ENCODE peak calls at places on chromosomes 6 and 20, in ten cellular contexts. One of them, this sample, is unnamed.

GRCh38 chr20:16544949-16545348 is 28.3 kb downstream of the KIF16B start:
- DNase-seq in RWPE1: no peak
- DNase-seq in B cell: no peak
- DNase-seq in transverse colon: no peak
- DNase-seq in foreskin keratinocyte: no peak
- DNase-seq in Peyer's patch: no peak
- DNase-seq in GM06990: no peak
- DNase-seq in omental fat pad: no peak
- DNase-seq in glutamatergic neuron: no peak
- DNase-seq in GM12865: no peak
- DNase-seq in this sample: no peak

GRCh38 chr6:104601756-104602155 is 258.0 kb downstream of the HACE1 start:
- DNase-seq in glutamatergic neuron: no peak
- DNase-seq in omental fat pad: no peak
- DNase-seq in foreskin keratinocyte: no peak
- DNase-seq in GM12865: no peak
- DNase-seq in GM06990: no peak
- DNase-seq in B cell: no peak
- DNase-seq in transverse colon: no peak
- DNase-seq in RWPE1: no peak
- DNase-seq in Peyer's patch: no peak
- DNase-seq in this sample: no peak

GRCh38 chr20:25353754-25354705 is 36.6 kb downstream of the ABHD12 start:
- DNase-seq in transverse colon: no peak
- DNase-seq in GM12865: no peak
- DNase-seq in GM06990: no peak
- DNase-seq in Peyer's patch: no peak
- DNase-seq in omental fat pad: no peak
- DNase-seq in foreskin keratinocyte: peak; percentile 32
- DNase-seq in RWPE1: no peak
- DNase-seq in glutamatergic neuron: no peak
- DNase-seq in B cell: no peak
- DNase-seq in this sample: no peak

GRCh38 chr6:22399693-22400092 is 102.9 kb upstream of the PRL start:
- DNase-seq in B cell: no peak
- DNase-seq in transverse colon: no peak
- DNase-seq in Peyer's patch: no peak
- DNase-seq in GM06990: no peak
- DNase-seq in foreskin keratinocyte: no peak
- DNase-seq in RWPE1: peak; percentile 17
- DNase-seq in glutamatergic neuron: no peak
- DNase-seq in GM12865: no peak
- DNase-seq in omental fat pad: no peak
- DNase-seq in this sample: peak; percentile 69

GRCh38 chr20:46939031-46939430 is 44.4 kb downstream of the EYA2 start:
- DNase-seq in transverse colon: no peak
- DNase-seq in GM12865: peak; percentile 15
- DNase-seq in glutamatergic neuron: no peak
- DNase-seq in RWPE1: peak; percentile 74
- DNase-seq in GM06990: no peak
- DNase-seq in Peyer's patch: no peak
- DNase-seq in omental fat pad: no peak
- DNase-seq in foreskin keratinocyte: no peak
- DNase-seq in B cell: no peak
- DNase-seq in this sample: peak; percentile 13

GRCh38 chr20:62702008-62702290 is 6.7 kb upstream of the NTSR1 start:
- DNase-seq in omental fat pad: no peak
- DNase-seq in B cell: no peak
- DNase-seq in glutamatergic neuron: peak; percentile 37
- DNase-seq in transverse colon: no peak
- DNase-seq in foreskin keratinocyte: no peak
- DNase-seq in GM06990: no peak
- DNase-seq in Peyer's patch: no peak
- DNase-seq in GM12865: no peak
- DNase-seq in RWPE1: no peak
- DNase-seq in this sample: no peak

GRCh38 chr6:6975395-6976111 is 132.2 kb upstream of the RREB1 start:
- DNase-seq in GM12865: no peak
- DNase-seq in transverse colon: no peak
- DNase-seq in glutamatergic neuron: no peak
- DNase-seq in GM06990: no peak
- DNase-seq in Peyer's patch: no peak
- DNase-seq in B cell: no peak
- DNase-seq in RWPE1: no peak
- DNase-seq in omental fat pad: no peak
- DNase-seq in foreskin keratinocyte: no peak
- DNase-seq in this sample: no peak

GRCh38 chr20:61437280-61438206 is 185.5 kb downstream of the CDH4 start:
- DNase-seq in RWPE1: peak; percentile 29
- DNase-seq in omental fat pad: no peak
- DNase-seq in GM06990: no peak
- DNase-seq in glutamatergic neuron: no peak
- DNase-seq in Peyer's patch: no peak
- DNase-seq in transverse colon: no peak
- DNase-seq in GM12865: no peak
- DNase-seq in foreskin keratinocyte: no peak
- DNase-seq in B cell: no peak
- DNase-seq in this sample: peak; percentile 89

GRCh38 chr6:1296079-1296478 is 15.8 kb upstream of the FOXQ1 start:
- DNase-seq in RWPE1: no peak
- DNase-seq in glutamatergic neuron: no peak
- DNase-seq in omental fat pad: no peak
- DNase-seq in transverse colon: no peak
- DNase-seq in GM06990: no peak
- DNase-seq in B cell: no peak
- DNase-seq in foreskin keratinocyte: no peak
- DNase-seq in Peyer's patch: no peak
- DNase-seq in GM12865: no peak
- DNase-seq in this sample: no peak

DNA sequence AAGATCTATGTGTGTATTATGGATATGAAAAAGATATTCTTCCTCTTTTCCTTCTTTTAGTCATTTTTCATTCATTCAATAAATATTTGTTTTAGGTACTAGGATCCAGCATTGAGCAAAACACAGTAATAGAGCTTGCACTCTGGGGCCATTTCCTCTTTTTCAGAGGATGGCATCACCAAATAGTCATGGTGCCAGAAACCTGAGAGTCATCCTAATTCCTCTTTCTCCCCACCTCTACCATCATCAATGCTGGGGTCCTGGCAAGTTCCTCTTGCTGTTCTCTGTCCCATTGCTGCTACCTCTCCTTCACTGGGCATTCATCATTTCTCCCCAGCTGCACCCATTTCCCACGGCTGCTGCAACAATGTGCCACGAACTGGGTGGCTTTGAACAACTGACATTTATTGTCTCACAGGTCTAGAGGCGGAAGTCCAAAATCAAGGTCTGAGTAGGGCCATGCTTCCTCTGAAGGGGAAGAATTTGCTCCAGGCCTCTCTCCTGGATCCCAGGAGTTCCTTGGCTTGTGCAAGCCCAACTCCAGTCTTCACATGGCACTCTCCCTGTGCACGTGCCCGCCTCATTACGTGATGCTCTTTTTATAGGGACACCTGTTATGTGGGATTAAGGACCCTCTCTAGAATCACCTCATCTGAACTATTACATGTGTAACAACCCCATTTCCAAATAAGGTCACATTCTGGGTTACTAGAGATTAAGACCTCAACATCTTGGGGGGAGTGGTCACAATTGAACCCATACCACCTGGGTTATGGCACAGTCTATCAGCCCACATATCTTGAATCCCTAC is 9.5 kb upstream of the IGF2R start:
- DNase-seq in glutamatergic neuron: no peak
- DNase-seq in transverse colon: no peak
- DNase-seq in GM12865: peak; percentile 29
- DNase-seq in GM06990: no peak
- DNase-seq in Peyer's patch: no peak
- DNase-seq in B cell: no peak
- DNase-seq in foreskin keratinocyte: no peak
- DNase-seq in omental fat pad: no peak
- DNase-seq in RWPE1: no peak
- DNase-seq in this sample: no peak
- TF ChIP-seq CTCF in glutamatergic neuron: no peak
- TF ChIP-seq CTCF in transverse colon: no peak
- TF ChIP-seq CTCF in GM12865: no peak
- TF ChIP-seq CTCF in GM06990: no peak
- TF ChIP-seq CTCF in Peyer's patch: no peak
- TF ChIP-seq CTCF in B cell: no peak
- TF ChIP-seq CTCF in foreskin keratinocyte: no peak
- TF ChIP-seq CTCF in omental fat pad: no peak
- TF ChIP-seq CTCF in RWPE1: no peak
- TF ChIP-seq CTCF in this sample: no peak

GRCh38 chr6:67165606-67166005 is 1458.6 kb upstream of the EYS start:
- DNase-seq in GM12865: no peak
- DNase-seq in foreskin keratinocyte: no peak
- DNase-seq in B cell: no peak
- DNase-seq in Peyer's patch: no peak
- DNase-seq in transverse colon: no peak
- DNase-seq in omental fat pad: no peak
- DNase-seq in RWPE1: no peak
- DNase-seq in GM06990: no peak
- DNase-seq in glutamatergic neuron: no peak
- DNase-seq in this sample: no peak
- TF ChIP-seq CTCF in GM12865: no peak
- TF ChIP-seq CTCF in foreskin keratinocyte: no peak
- TF ChIP-seq CTCF in B cell: no peak
- TF ChIP-seq CTCF in Peyer's patch: no peak
- TF ChIP-seq CTCF in transverse colon: no peak
- TF ChIP-seq CTCF in omental fat pad: no peak
- TF ChIP-seq CTCF in RWPE1: no peak
- TF ChIP-seq CTCF in GM06990: no peak
- TF ChIP-seq CTCF in glutamatergic neuron: no peak
- TF ChIP-seq CTCF in this sample: no peak

GRCh38 chr20:37584238-37584807 is 56.6 kb upstream of the BLCAP start:
- DNase-seq in GM06990: no peak
- DNase-seq in transverse colon: no peak
- DNase-seq in foreskin keratinocyte: no peak
- DNase-seq in glutamatergic neuron: no peak
- DNase-seq in GM12865: no peak
- DNase-seq in omental fat pad: no peak
- DNase-seq in B cell: no peak
- DNase-seq in Peyer's patch: no peak
- DNase-seq in RWPE1: no peak
- DNase-seq in this sample: no peak
- TF ChIP-seq CTCF in GM06990: no peak
- TF ChIP-seq CTCF in transverse colon: no peak
- TF ChIP-seq CTCF in foreskin keratinocyte: no peak
- TF ChIP-seq CTCF in glutamatergic neuron: no peak
- TF ChIP-seq CTCF in GM12865: no peak
- TF ChIP-seq CTCF in omental fat pad: no peak
- TF ChIP-seq CTCF in B cell: no peak
- TF ChIP-seq CTCF in Peyer's patch: no peak
- TF ChIP-seq CTCF in RWPE1: no peak
- TF ChIP-seq CTCF in this sample: no peak

GRCh38 chr6:12395898-12396297 is 105.7 kb downstream of the EDN1 start:
- DNase-seq in Peyer's patch: no peak
- DNase-seq in B cell: no peak
- DNase-seq in foreskin keratinocyte: no peak
- DNase-seq in GM12865: no peak
- DNase-seq in glutamatergic neuron: no peak
- DNase-seq in transverse colon: no peak
- DNase-seq in RWPE1: no peak
- DNase-seq in omental fat pad: no peak
- DNase-seq in GM06990: no peak
- DNase-seq in this sample: no peak
- TF ChIP-seq CTCF in Peyer's patch: peak; percentile 0
- TF ChIP-seq CTCF in B cell: no peak
- TF ChIP-seq CTCF in foreskin keratinocyte: peak; percentile 62
- TF ChIP-seq CTCF in GM12865: no peak
- TF ChIP-seq CTCF in glutamatergic neuron: no peak
- TF ChIP-seq CTCF in transverse colon: no peak
- TF ChIP-seq CTCF in RWPE1: no peak
- TF ChIP-seq CTCF in omental fat pad: no peak
- TF ChIP-seq CTCF in GM06990: no peak
- TF ChIP-seq CTCF in this sample: no peak

GRCh38 chr6:73802366-73802765 is 106.4 kb downstream of the CD109 start:
- DNase-seq in RWPE1: no peak
- DNase-seq in omental fat pad: no peak
- DNase-seq in glutamatergic neuron: no peak
- DNase-seq in transverse colon: no peak
- DNase-seq in GM12865: no peak
- DNase-seq in Peyer's patch: no peak
- DNase-seq in GM06990: no peak
- DNase-seq in B cell: no peak
- DNase-seq in foreskin keratinocyte: no peak
- DNase-seq in this sample: no peak

GRCh38 chr6:73800997-73801396 is 105.0 kb downstream of the CD109 start:
- DNase-seq in glutamatergic neuron: no peak
- DNase-seq in GM06990: no peak
- DNase-seq in GM12865: no peak
- DNase-seq in RWPE1: no peak
- DNase-seq in B cell: no peak
- DNase-seq in Peyer's patch: no peak
- DNase-seq in transverse colon: no peak
- DNase-seq in omental fat pad: no peak
- DNase-seq in foreskin keratinocyte: no peak
- DNase-seq in this sample: no peak

GRCh38 chr6:73801652-73802268 is 105.8 kb downstream of the CD109 start:
- DNase-seq in glutamatergic neuron: no peak
- DNase-seq in GM12865: no peak
- DNase-seq in Peyer's patch: no peak
- DNase-seq in GM06990: no peak
- DNase-seq in B cell: no peak
- DNase-seq in foreskin keratinocyte: no peak
- DNase-seq in transverse colon: no peak
- DNase-seq in omental fat pad: no peak
- DNase-seq in RWPE1: no peak
- DNase-seq in this sample: no peak

GRCh38 chr6:73798592-73798991 is 102.6 kb downstream of the CD109 start:
- DNase-seq in Peyer's patch: no peak
- DNase-seq in RWPE1: peak; percentile 58
- DNase-seq in omental fat pad: no peak
- DNase-seq in foreskin keratinocyte: peak; percentile 63
- DNase-seq in glutamatergic neuron: no peak
- DNase-seq in GM12865: peak; percentile 46
- DNase-seq in GM06990: peak; percentile 42
- DNase-seq in transverse colon: peak; percentile 14
- DNase-seq in B cell: no peak
- DNase-seq in this sample: peak; percentile 86

DNA sequence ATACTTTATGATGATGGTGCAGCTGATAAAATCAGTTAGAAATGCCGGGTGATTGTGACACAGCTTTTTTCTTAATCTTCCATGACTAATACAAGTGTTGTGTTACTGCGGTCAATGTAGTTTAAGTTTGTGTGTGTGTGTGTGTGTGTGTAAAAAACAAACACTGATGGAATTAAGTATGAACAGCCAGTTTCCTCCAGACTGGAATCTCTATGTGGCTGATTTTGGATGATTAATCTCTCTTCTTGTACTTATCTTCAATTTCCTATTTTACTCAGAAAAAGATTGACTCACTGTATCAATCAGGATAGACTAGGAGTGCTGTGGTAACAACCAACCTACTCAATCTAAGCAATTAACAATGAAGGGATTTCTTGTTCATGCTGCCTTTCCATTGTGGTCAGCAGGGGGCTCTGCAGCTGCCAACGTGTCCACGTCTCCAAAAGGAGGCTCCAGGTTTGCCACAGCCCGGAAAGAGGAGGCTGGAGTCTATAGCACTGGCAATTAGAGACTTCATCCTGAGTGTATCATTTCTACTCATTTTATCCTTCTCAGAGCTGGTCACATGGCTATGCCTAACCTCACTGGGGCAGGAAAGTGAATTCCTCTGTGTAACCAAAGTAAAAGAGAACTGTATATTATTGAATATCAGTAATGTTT is 107.7 kb downstream of the CD109 start:
- DNase-seq in omental fat pad: no peak
- DNase-seq in GM06990: no peak
- DNase-seq in transverse colon: peak; percentile 11
- DNase-seq in glutamatergic neuron: peak; percentile 68
- DNase-seq in foreskin keratinocyte: peak; percentile 86
- DNase-seq in GM12865: peak; percentile 11
- DNase-seq in RWPE1: peak; percentile 20
- DNase-seq in B cell: no peak
- DNase-seq in Peyer's patch: no peak
- DNase-seq in this sample: peak; percentile 80
- TF ChIP-seq CTCF in omental fat pad: no peak
- TF ChIP-seq CTCF in GM06990: peak; percentile 63
- TF ChIP-seq CTCF in transverse colon: no peak
- TF ChIP-seq CTCF in glutamatergic neuron: peak; percentile 45
- TF ChIP-seq CTCF in foreskin keratinocyte: peak; percentile 69
- TF ChIP-seq CTCF in GM12865: peak; percentile 24
- TF ChIP-seq CTCF in RWPE1: peak; percentile 17
- TF ChIP-seq CTCF in B cell: no peak
- TF ChIP-seq CTCF in Peyer's patch: peak; percentile 9
- TF ChIP-seq CTCF in this sample: peak; percentile 42

This sample was measured in MCF 10A.